ENCODE peak calls at places on chromosome 4, in seven cellular contexts. One of them, this sample, is unnamed.

GRCh38 chr4:47490550-47490949 is 5.5 kb downstream of the ATP10D start:
- DNase-seq in fibroblast of mammary gland: peak
- DNase-seq in WERI-Rb-1: peak
- DNase-seq in IMR-90: no peak
- DNase-seq in A549: peak
- DNase-seq in choroid plexus epithelial cell: peak
- DNase-seq in breast epithelium: no peak
- DNase-seq in this sample: peak

GRCh38 chr4:143337600-143338287 is 1.1 kb downstream of the GAB1 start:
- DNase-seq in IMR-90: peak
- DNase-seq in breast epithelium: peak
- DNase-seq in choroid plexus epithelial cell: peak
- DNase-seq in WERI-Rb-1: no peak
- DNase-seq in A549: peak
- DNase-seq in fibroblast of mammary gland: peak
- DNase-seq in this sample: no peak

GRCh38 chr4:183348706-183349659 is 26.8 kb upstream of the CLDN24 start:
- DNase-seq in fibroblast of mammary gland: peak
- DNase-seq in choroid plexus epithelial cell: peak
- DNase-seq in IMR-90: peak
- DNase-seq in breast epithelium: no peak
- DNase-seq in A549: peak
- DNase-seq in WERI-Rb-1: no peak
- DNase-seq in this sample: peak

GRCh38 chr4:124132161-124132560 is 580.4 kb downstream of the ANKRD50 start:
- DNase-seq in choroid plexus epithelial cell: peak
- DNase-seq in IMR-90: peak
- DNase-seq in breast epithelium: no peak
- DNase-seq in fibroblast of mammary gland: peak
- DNase-seq in A549: no peak
- DNase-seq in WERI-Rb-1: no peak
- DNase-seq in this sample: no peak

GRCh38 chr4:145058256-145058655 is 39.7 kb downstream of the ANAPC10 start:
- DNase-seq in choroid plexus epithelial cell: no peak
- DNase-seq in fibroblast of mammary gland: no peak
- DNase-seq in WERI-Rb-1: no peak
- DNase-seq in breast epithelium: no peak
- DNase-seq in IMR-90: no peak
- DNase-seq in A549: no peak
- DNase-seq in this sample: no peak

GRCh38 chr4:153013202-153013988 is 77.3 kb downstream of the FHDC1 start:
- DNase-seq in breast epithelium: no peak
- DNase-seq in A549: no peak
- DNase-seq in fibroblast of mammary gland: peak
- DNase-seq in IMR-90: no peak
- DNase-seq in WERI-Rb-1: no peak
- DNase-seq in choroid plexus epithelial cell: no peak
- DNase-seq in this sample: peak

GRCh38 chr4:8765084-8765483 is 106.6 kb downstream of the HMX1 start:
- DNase-seq in breast epithelium: no peak
- DNase-seq in IMR-90: no peak
- DNase-seq in WERI-Rb-1: no peak
- DNase-seq in fibroblast of mammary gland: no peak
- DNase-seq in choroid plexus epithelial cell: no peak
- DNase-seq in A549: no peak
- DNase-seq in this sample: no peak

GRCh38 chr4:134001057-134001456 is 200.5 kb downstream of the PABPC4L start:
- DNase-seq in choroid plexus epithelial cell: no peak
- DNase-seq in IMR-90: no peak
- DNase-seq in fibroblast of mammary gland: no peak
- DNase-seq in WERI-Rb-1: no peak
- DNase-seq in A549: no peak
- DNase-seq in breast epithelium: no peak
- DNase-seq in this sample: no peak

GRCh38 chr4:56627375-56627774 is 53.7 kb downstream of the HOPX start:
- DNase-seq in fibroblast of mammary gland: no peak
- DNase-seq in A549: no peak
- DNase-seq in choroid plexus epithelial cell: no peak
- DNase-seq in IMR-90: no peak
- DNase-seq in breast epithelium: no peak
- DNase-seq in WERI-Rb-1: no peak
- DNase-seq in this sample: no peak
- H3K4me3 ChIP-seq in fibroblast of mammary gland: no peak
- H3K4me3 ChIP-seq in A549: no peak
- H3K4me3 ChIP-seq in choroid plexus epithelial cell: no peak
- H3K4me3 ChIP-seq in IMR-90: no peak
- H3K4me3 ChIP-seq in breast epithelium: no peak
- H3K4me3 ChIP-seq in WERI-Rb-1: no peak
- H3K4me3 ChIP-seq in this sample: no peak

DNA sequence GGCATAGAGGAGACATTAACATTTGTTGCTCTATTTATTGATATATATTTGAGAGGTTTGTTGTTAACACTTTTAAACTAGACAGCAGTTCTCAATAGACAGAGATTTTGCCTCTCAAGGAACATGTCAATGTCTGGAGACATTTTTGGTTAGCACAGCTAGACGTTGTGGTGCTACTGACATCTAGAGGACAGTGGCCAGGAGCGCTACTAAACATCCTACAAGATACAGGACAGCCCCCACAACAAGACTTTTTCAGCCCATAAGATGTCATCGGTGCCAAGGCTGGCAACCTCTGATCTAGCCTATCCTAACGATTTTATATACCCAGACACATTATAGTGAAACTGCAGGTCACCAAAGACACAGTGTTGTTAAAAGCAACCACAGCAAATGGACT is 18.4 kb upstream of the CTSO start:
- DNase-seq in breast epithelium: no peak
- DNase-seq in WERI-Rb-1: peak
- DNase-seq in IMR-90: peak
- DNase-seq in A549: peak
- DNase-seq in choroid plexus epithelial cell: peak
- DNase-seq in fibroblast of mammary gland: peak
- DNase-seq in this sample: no peak
- TF ChIP-seq CTCF in breast epithelium: no peak
- TF ChIP-seq CTCF in WERI-Rb-1: peak
- TF ChIP-seq CTCF in IMR-90: peak
- TF ChIP-seq CTCF in A549: peak
- TF ChIP-seq CTCF in choroid plexus epithelial cell: peak
- TF ChIP-seq CTCF in fibroblast of mammary gland: peak
- TF ChIP-seq CTCF in this sample: peak

GRCh38 chr4:100782356-100782755 is 264.5 kb upstream of the EMCN start:
- DNase-seq in WERI-Rb-1: no peak
- DNase-seq in A549: no peak
- DNase-seq in fibroblast of mammary gland: no peak
- DNase-seq in IMR-90: no peak
- DNase-seq in choroid plexus epithelial cell: no peak
- DNase-seq in breast epithelium: no peak
- DNase-seq in this sample: no peak

GRCh38 chr4:100781433-100781832 is 263.6 kb upstream of the EMCN start:
- DNase-seq in breast epithelium: no peak
- DNase-seq in IMR-90: no peak
- DNase-seq in WERI-Rb-1: no peak
- DNase-seq in fibroblast of mammary gland: no peak
- DNase-seq in choroid plexus epithelial cell: no peak
- DNase-seq in A549: no peak
- DNase-seq in this sample: no peak

GRCh38 chr4:100778431-100778830 is 260.6 kb upstream of the EMCN start:
- DNase-seq in choroid plexus epithelial cell: no peak
- DNase-seq in fibroblast of mammary gland: no peak
- DNase-seq in WERI-Rb-1: no peak
- DNase-seq in A549: no peak
- DNase-seq in IMR-90: no peak
- DNase-seq in breast epithelium: no peak
- DNase-seq in this sample: no peak

DNA sequence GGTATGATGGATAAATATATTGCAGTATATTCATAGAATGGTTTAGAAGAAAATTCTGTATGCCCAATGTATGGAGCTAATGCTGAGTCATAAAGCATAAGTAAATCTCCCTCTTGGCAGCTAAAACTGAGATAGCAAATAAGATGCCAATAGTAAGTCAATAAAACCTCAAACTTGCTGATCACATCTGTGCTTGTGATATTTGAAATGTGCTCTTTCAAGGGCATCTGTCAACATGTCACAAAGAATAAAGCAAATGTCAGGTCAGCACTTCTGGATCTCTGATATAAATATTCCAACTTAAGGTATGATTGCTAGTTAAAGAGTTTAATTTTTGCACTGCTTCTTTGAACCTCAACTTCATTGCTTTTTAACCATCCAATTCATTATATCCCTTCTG is 262.3 kb upstream of the EMCN start:
- DNase-seq in A549: no peak
- DNase-seq in fibroblast of mammary gland: no peak
- DNase-seq in WERI-Rb-1: no peak
- DNase-seq in choroid plexus epithelial cell: no peak
- DNase-seq in breast epithelium: no peak
- DNase-seq in IMR-90: no peak
- DNase-seq in this sample: no peak
- H3K4me3 ChIP-seq in A549: no peak
- H3K4me3 ChIP-seq in fibroblast of mammary gland: no peak
- H3K4me3 ChIP-seq in WERI-Rb-1: no peak
- H3K4me3 ChIP-seq in choroid plexus epithelial cell: no peak
- H3K4me3 ChIP-seq in breast epithelium: no peak
- H3K4me3 ChIP-seq in IMR-90: no peak
- H3K4me3 ChIP-seq in this sample: no peak

DNA sequence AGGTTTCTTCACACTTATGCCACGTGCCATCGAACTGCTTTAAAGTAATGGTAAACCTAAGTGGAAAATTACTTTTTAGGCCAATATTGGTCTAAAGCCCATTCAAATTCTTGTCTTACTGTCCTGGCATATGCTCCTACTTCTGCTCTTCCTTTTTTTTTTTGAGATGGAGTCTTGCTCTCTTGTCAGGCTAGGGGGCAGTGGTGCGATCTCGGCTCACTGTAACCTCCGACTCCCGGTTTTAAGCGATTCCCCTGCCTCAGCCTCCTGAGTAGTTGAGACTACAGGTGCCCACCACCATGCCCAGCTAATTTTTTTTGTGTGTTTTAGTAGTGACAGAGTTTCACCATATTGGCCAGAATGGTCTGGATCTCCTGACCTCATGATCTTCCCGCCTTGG is 129.0 kb upstream of the TECRL start:
- DNase-seq in WERI-Rb-1: peak
- DNase-seq in A549: peak
- DNase-seq in breast epithelium: no peak
- DNase-seq in choroid plexus epithelial cell: no peak
- DNase-seq in fibroblast of mammary gland: no peak
- DNase-seq in IMR-90: no peak
- DNase-seq in this sample: no peak
- TF ChIP-seq CTCF in WERI-Rb-1: peak
- TF ChIP-seq CTCF in A549: no peak
- TF ChIP-seq CTCF in breast epithelium: no peak
- TF ChIP-seq CTCF in choroid plexus epithelial cell: no peak
- TF ChIP-seq CTCF in fibroblast of mammary gland: no peak
- TF ChIP-seq CTCF in IMR-90: no peak
- TF ChIP-seq CTCF in this sample: no peak

DNA sequence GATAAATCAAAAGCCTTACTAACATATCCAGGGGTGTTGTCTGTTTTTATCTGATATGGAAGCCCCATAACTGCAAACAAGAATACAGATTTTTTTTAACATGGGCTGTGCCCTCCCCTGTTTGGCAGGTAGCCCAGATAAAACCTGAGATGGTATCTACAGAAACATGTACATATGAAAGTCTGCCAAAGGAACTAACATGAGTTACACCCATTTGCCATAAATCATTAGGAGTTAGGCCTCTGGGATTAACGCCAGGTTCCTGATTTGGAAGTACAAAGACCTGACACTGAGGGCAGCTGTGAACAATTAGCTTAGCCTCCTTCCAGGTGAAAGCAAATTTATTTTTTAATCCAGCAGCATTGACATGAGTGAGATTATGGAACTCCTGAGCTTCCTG is 264.3 kb downstream of the TECRL start:
- DNase-seq in WERI-Rb-1: peak
- DNase-seq in choroid plexus epithelial cell: no peak
- DNase-seq in fibroblast of mammary gland: no peak
- DNase-seq in A549: peak
- DNase-seq in IMR-90: no peak
- DNase-seq in breast epithelium: no peak
- DNase-seq in this sample: no peak
- H3K4me3 ChIP-seq in WERI-Rb-1: no peak
- H3K4me3 ChIP-seq in choroid plexus epithelial cell: no peak
- H3K4me3 ChIP-seq in fibroblast of mammary gland: no peak
- H3K4me3 ChIP-seq in A549: no peak
- H3K4me3 ChIP-seq in IMR-90: no peak
- H3K4me3 ChIP-seq in breast epithelium: no peak
- H3K4me3 ChIP-seq in this sample: no peak

DNA sequence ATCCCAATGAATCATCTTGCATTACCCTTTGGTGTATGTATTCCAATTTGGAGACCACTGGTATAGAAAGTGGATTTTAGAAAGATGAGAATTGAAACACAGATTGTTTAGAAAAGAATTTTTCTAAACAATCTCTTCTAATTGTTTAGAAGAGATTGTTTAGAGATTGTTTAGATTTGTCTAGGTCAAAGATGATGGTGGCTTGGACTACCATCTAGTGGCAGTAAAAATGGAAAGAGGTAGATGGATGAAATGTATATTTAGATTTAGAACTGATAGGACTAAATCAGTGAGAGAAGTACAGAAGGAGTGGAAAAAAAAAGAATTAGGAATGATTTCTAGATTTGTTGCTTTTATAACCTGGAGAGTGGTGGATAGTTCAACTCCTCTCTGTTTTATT is 70.6 kb downstream of the ARSJ start:
- DNase-seq in choroid plexus epithelial cell: peak
- DNase-seq in IMR-90: no peak
- DNase-seq in WERI-Rb-1: no peak
- DNase-seq in A549: no peak
- DNase-seq in fibroblast of mammary gland: peak
- DNase-seq in breast epithelium: no peak
- DNase-seq in this sample: no peak
- TF ChIP-seq CTCF in choroid plexus epithelial cell: no peak
- TF ChIP-seq CTCF in IMR-90: no peak
- TF ChIP-seq CTCF in WERI-Rb-1: no peak
- TF ChIP-seq CTCF in A549: no peak
- TF ChIP-seq CTCF in fibroblast of mammary gland: no peak
- TF ChIP-seq CTCF in breast epithelium: no peak
- TF ChIP-seq CTCF in this sample: no peak

DNA sequence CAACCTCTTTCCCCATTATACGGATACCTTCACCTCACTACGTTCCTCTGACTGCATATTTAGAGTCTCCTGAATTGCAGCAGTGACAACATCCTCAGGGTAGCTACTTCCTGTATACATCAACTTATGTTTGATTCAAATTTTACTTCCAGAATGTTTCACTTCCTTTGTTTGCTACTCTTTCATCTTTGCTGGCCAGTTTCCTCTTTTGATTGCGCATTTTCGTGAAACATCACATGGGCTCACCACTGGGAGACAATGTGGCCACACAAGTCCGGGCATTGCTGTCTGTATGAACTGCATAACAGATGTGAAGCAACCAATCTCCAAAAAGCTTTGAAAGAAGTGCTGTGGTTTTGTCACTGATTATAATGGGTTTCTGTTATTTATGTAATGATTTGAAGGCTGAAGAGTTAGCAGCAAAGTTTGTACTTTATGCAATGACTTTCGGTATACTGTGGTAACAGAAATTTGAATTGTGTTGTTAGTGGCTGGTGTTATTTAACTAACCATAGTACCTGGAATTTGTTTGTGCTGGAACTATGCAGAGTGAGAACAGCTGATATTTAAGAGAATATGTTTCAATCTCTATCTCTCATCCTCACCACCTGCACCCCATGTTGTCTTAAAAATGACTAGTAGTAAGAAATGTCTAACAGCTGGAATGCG is 7.4 kb downstream of the SNCA start:
- DNase-seq in A549: no peak
- DNase-seq in fibroblast of mammary gland: peak
- DNase-seq in choroid plexus epithelial cell: peak
- DNase-seq in WERI-Rb-1: no peak
- DNase-seq in breast epithelium: no peak
- DNase-seq in IMR-90: no peak
- DNase-seq in this sample: no peak
- H3K4me3 ChIP-seq in A549: no peak
- H3K4me3 ChIP-seq in fibroblast of mammary gland: no peak
- H3K4me3 ChIP-seq in choroid plexus epithelial cell: no peak
- H3K4me3 ChIP-seq in WERI-Rb-1: no peak
- H3K4me3 ChIP-seq in breast epithelium: no peak
- H3K4me3 ChIP-seq in IMR-90: no peak
- H3K4me3 ChIP-seq in this sample: no peak

This sample was measured in HFF-Myc.